ENCODE peak calls at places on chromosomes 6 and 20, in six cellular contexts. One of them, this sample, is unnamed.

GRCh38 chr6:28269492-28269891 is 2.5 kb downstream of the ZSCAN26 start:
- DNase-seq in HFF-Myc: no peak
- DNase-seq in PC-9: peak; percentile 60
- DNase-seq in mucosa of descending colon: no peak
- DNase-seq in GM20000: no peak
- DNase-seq in neural crest cell: no peak
- DNase-seq in this sample: no peak

GRCh38 chr6:33914519-33915120 is 110.8 kb upstream of the MLN start:
- DNase-seq in mucosa of descending colon: no peak
- DNase-seq in neural crest cell: no peak
- DNase-seq in PC-9: no peak
- DNase-seq in GM20000: peak; percentile 62
- DNase-seq in HFF-Myc: no peak
- DNase-seq in this sample: no peak

GRCh38 chr20:24633521-24633920 is 164.1 kb downstream of the SYNDIG1 start:
- DNase-seq in mucosa of descending colon: no peak
- DNase-seq in GM20000: no peak
- DNase-seq in PC-9: no peak
- DNase-seq in neural crest cell: no peak
- DNase-seq in HFF-Myc: no peak
- DNase-seq in this sample: no peak

GRCh38 chr20:1900321-1900791 is 5.1 kb downstream of the SIRPA start:
- DNase-seq in mucosa of descending colon: no peak
- DNase-seq in neural crest cell: peak; percentile 36
- DNase-seq in PC-9: peak; percentile 54
- DNase-seq in GM20000: peak; percentile 57
- DNase-seq in HFF-Myc: peak; percentile 65
- DNase-seq in this sample: peak; percentile 58

GRCh38 chr6:154705471-154706113 is 27.6 kb upstream of the SCAF8 start:
- DNase-seq in neural crest cell: no peak
- DNase-seq in mucosa of descending colon: no peak
- DNase-seq in GM20000: no peak
- DNase-seq in HFF-Myc: peak; percentile 3
- DNase-seq in PC-9: no peak
- DNase-seq in this sample: no peak

GRCh38 chr20:59682603-59683002 is 78.3 kb downstream of the PHACTR3 start:
- DNase-seq in PC-9: no peak
- DNase-seq in neural crest cell: no peak
- DNase-seq in mucosa of descending colon: no peak
- DNase-seq in HFF-Myc: no peak
- DNase-seq in GM20000: no peak
- DNase-seq in this sample: no peak

GRCh38 chr6:145898376-145898775 is 65.8 kb downstream of the SHPRH start:
- DNase-seq in neural crest cell: no peak
- DNase-seq in HFF-Myc: no peak
- DNase-seq in mucosa of descending colon: no peak
- DNase-seq in GM20000: no peak
- DNase-seq in PC-9: peak; percentile 64
- DNase-seq in this sample: no peak

GRCh38 chr20:13610205-13610604 is 28.5 kb downstream of the TASP1 start:
- DNase-seq in neural crest cell: no peak
- DNase-seq in mucosa of descending colon: no peak
- DNase-seq in HFF-Myc: no peak
- DNase-seq in GM20000: no peak
- DNase-seq in PC-9: no peak
- DNase-seq in this sample: no peak

GRCh38 chr6:133890941-133891813 is 2.3 kb downstream of the TCF21 start:
- DNase-seq in GM20000: peak; percentile 31
- DNase-seq in HFF-Myc: no peak
- DNase-seq in neural crest cell: peak; percentile 35
- DNase-seq in PC-9: no peak
- DNase-seq in mucosa of descending colon: peak; percentile 45
- DNase-seq in this sample: no peak

GRCh38 chr20:58892932-58893224 is 40.4 kb downstream of the GNAS start:
- DNase-seq in GM20000: no peak
- DNase-seq in neural crest cell: no peak
- DNase-seq in mucosa of descending colon: no peak
- DNase-seq in PC-9: no peak
- DNase-seq in HFF-Myc: no peak
- DNase-seq in this sample: no peak

GRCh38 chr6:167832497-167833395 is 6.0 kb downstream of the AFDN start:
- DNase-seq in HFF-Myc: no peak
- DNase-seq in PC-9: peak; percentile 47
- DNase-seq in mucosa of descending colon: no peak
- DNase-seq in GM20000: no peak
- DNase-seq in neural crest cell: no peak
- DNase-seq in this sample: no peak

GRCh38 chr6:46687619-46688097 is at the start of gene TDRD6:
- DNase-seq in neural crest cell: no peak
- DNase-seq in mucosa of descending colon: peak; percentile 42
- DNase-seq in PC-9: no peak
- DNase-seq in HFF-Myc: no peak
- DNase-seq in GM20000: no peak
- DNase-seq in this sample: no peak

GRCh38 chr20:38893056-38893455 is 33.2 kb upstream of the FAM83D start:
- DNase-seq in mucosa of descending colon: no peak
- DNase-seq in PC-9: no peak
- DNase-seq in GM20000: no peak
- DNase-seq in HFF-Myc: no peak
- DNase-seq in neural crest cell: no peak
- DNase-seq in this sample: no peak

GRCh38 chr6:74182992-74183391 is 487.0 kb downstream of the CD109 start:
- DNase-seq in mucosa of descending colon: no peak
- DNase-seq in neural crest cell: no peak
- DNase-seq in PC-9: no peak
- DNase-seq in HFF-Myc: no peak
- DNase-seq in GM20000: no peak
- DNase-seq in this sample: no peak

GRCh38 chr20:39090881-39091280 is 128.7 kb downstream of the DHX35 start:
- DNase-seq in neural crest cell: no peak
- DNase-seq in PC-9: no peak
- DNase-seq in mucosa of descending colon: no peak
- DNase-seq in GM20000: no peak
- DNase-seq in HFF-Myc: no peak
- DNase-seq in this sample: no peak

GRCh38 chr6:127117979-127118504 is 429 bp upstream of the RSPO3 start:
- DNase-seq in GM20000: peak; percentile 28
- DNase-seq in neural crest cell: peak; percentile 24
- DNase-seq in PC-9: peak; percentile 5
- DNase-seq in HFF-Myc: no peak
- DNase-seq in mucosa of descending colon: no peak
- DNase-seq in this sample: peak; percentile 49

GRCh38 chr20:58407966-58408557 is 19.0 kb downstream of the VAPB start:
- DNase-seq in neural crest cell: no peak
- DNase-seq in PC-9: no peak
- DNase-seq in HFF-Myc: no peak
- DNase-seq in GM20000: peak; percentile 52
- DNase-seq in mucosa of descending colon: no peak
- DNase-seq in this sample: no peak

GRCh38 chr6:54847799-54848597 is 1.4 kb downstream of the FAM83B start:
- DNase-seq in neural crest cell: no peak
- DNase-seq in HFF-Myc: no peak
- DNase-seq in PC-9: peak; percentile 84
- DNase-seq in mucosa of descending colon: no peak
- DNase-seq in GM20000: no peak
- DNase-seq in this sample: no peak

GRCh38 chr20:32522525-32522774 is 62.7 kb downstream of the NOL4L start:
- DNase-seq in neural crest cell: no peak
- DNase-seq in HFF-Myc: no peak
- DNase-seq in PC-9: no peak
- DNase-seq in GM20000: no peak
- DNase-seq in mucosa of descending colon: peak; percentile 41
- DNase-seq in this sample: no peak

GRCh38 chr6:141675957-141676356 is 456.8 kb upstream of the GJE1 start:
- DNase-seq in GM20000: no peak
- DNase-seq in HFF-Myc: no peak
- DNase-seq in PC-9: no peak
- DNase-seq in mucosa of descending colon: no peak
- DNase-seq in neural crest cell: no peak
- DNase-seq in this sample: no peak

GRCh38 chr6:105164418-105164817 is 15.4 kb downstream of the POPDC3 start:
- DNase-seq in HFF-Myc: no peak
- DNase-seq in GM20000: no peak
- DNase-seq in PC-9: peak; percentile 40
- DNase-seq in mucosa of descending colon: no peak
- DNase-seq in neural crest cell: no peak
- DNase-seq in this sample: no peak

GRCh38 chr6:79614326-79615285 is 16.5 kb upstream of the SH3BGRL2 start:
- DNase-seq in HFF-Myc: no peak
- DNase-seq in mucosa of descending colon: no peak
- DNase-seq in PC-9: no peak
- DNase-seq in neural crest cell: no peak
- DNase-seq in GM20000: no peak
- DNase-seq in this sample: no peak

GRCh38 chr6:143115698-143116097 is 55.0 kb downstream of the AIG1 start:
- DNase-seq in GM20000: no peak
- DNase-seq in PC-9: no peak
- DNase-seq in HFF-Myc: no peak
- DNase-seq in neural crest cell: no peak
- DNase-seq in mucosa of descending colon: no peak
- DNase-seq in this sample: no peak

GRCh38 chr6:90216081-90216977 is 80.3 kb downstream of the BACH2 start:
- DNase-seq in GM20000: peak; percentile 8
- DNase-seq in mucosa of descending colon: peak; percentile 50
- DNase-seq in neural crest cell: no peak
- DNase-seq in PC-9: no peak
- DNase-seq in HFF-Myc: no peak
- DNase-seq in this sample: peak; percentile 40

GRCh38 chr6:95109212-95109611 is 468.1 kb upstream of the MANEA start:
- DNase-seq in neural crest cell: no peak
- DNase-seq in HFF-Myc: no peak
- DNase-seq in GM20000: no peak
- DNase-seq in mucosa of descending colon: no peak
- DNase-seq in PC-9: no peak
- DNase-seq in this sample: no peak

GRCh38 chr6:130962951-130963350 is 100.1 kb downstream of the EPB41L2 start:
- DNase-seq in neural crest cell: no peak
- DNase-seq in HFF-Myc: no peak
- DNase-seq in GM20000: no peak
- DNase-seq in PC-9: no peak
- DNase-seq in mucosa of descending colon: no peak
- DNase-seq in this sample: no peak

GRCh38 chr20:2741463-2741862 is 48.9 kb downstream of the EBF4 start:
- DNase-seq in neural crest cell: no peak
- DNase-seq in mucosa of descending colon: no peak
- DNase-seq in HFF-Myc: no peak
- DNase-seq in PC-9: no peak
- DNase-seq in GM20000: no peak
- DNase-seq in this sample: no peak

GRCh38 chr20:32563311-32564272 is 21.5 kb downstream of the NOL4L start:
- DNase-seq in GM20000: no peak
- DNase-seq in neural crest cell: no peak
- DNase-seq in mucosa of descending colon: no peak
- DNase-seq in HFF-Myc: no peak
- DNase-seq in PC-9: no peak
- DNase-seq in this sample: no peak

GRCh38 chr20:46964299-46965123 is 69.9 kb downstream of the EYA2 start:
- DNase-seq in neural crest cell: no peak
- DNase-seq in GM20000: no peak
- DNase-seq in mucosa of descending colon: no peak
- DNase-seq in HFF-Myc: no peak
- DNase-seq in PC-9: no peak
- DNase-seq in this sample: no peak

GRCh38 chr6:83413068-83413467 is 17.8 kb downstream of the ME1 start:
- DNase-seq in HFF-Myc: no peak
- DNase-seq in mucosa of descending colon: no peak
- DNase-seq in neural crest cell: no peak
- DNase-seq in PC-9: no peak
- DNase-seq in GM20000: no peak
- DNase-seq in this sample: no peak

GRCh38 chr6:83417880-83418663 is 12.8 kb downstream of the ME1 start:
- DNase-seq in GM20000: peak; percentile 33
- DNase-seq in mucosa of descending colon: no peak
- DNase-seq in neural crest cell: no peak
- DNase-seq in HFF-Myc: peak; percentile 27
- DNase-seq in PC-9: no peak
- DNase-seq in this sample: no peak
- TF ChIP-seq CTCF in GM20000: no peak
- TF ChIP-seq CTCF in mucosa of descending colon: peak; percentile 54
- TF ChIP-seq CTCF in neural crest cell: peak; percentile 76
- TF ChIP-seq CTCF in HFF-Myc: peak; percentile 43
- TF ChIP-seq CTCF in PC-9: peak; percentile 66
- TF ChIP-seq CTCF in this sample: peak; percentile 50

DNA sequence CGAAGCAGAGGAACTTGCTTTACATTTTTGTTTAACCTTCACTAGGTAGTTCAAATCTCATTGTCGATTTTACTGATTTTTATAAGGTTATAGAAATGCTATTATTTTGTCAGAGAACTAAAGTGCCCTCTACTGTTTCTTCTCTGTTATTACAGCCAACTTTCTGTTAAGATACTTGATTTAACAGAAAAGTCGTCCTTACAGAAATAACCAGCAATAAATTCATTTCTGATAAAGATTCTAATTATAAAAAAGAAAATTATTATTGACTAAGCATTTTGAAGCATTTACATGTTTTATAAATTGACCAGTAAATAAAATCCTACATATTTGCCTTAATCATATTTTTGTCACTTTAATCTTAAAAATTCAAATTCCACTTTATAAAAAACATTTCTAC is 60.8 kb downstream of the OGFRL1 start:
- DNase-seq in neural crest cell: no peak
- DNase-seq in GM20000: peak; percentile 11
- DNase-seq in HFF-Myc: no peak
- DNase-seq in PC-9: peak; percentile 45
- DNase-seq in mucosa of descending colon: no peak
- DNase-seq in this sample: no peak
- TF ChIP-seq CTCF in neural crest cell: peak; percentile 86
- TF ChIP-seq CTCF in GM20000: peak; percentile 48
- TF ChIP-seq CTCF in HFF-Myc: peak; percentile 26
- TF ChIP-seq CTCF in PC-9: peak; percentile 86
- TF ChIP-seq CTCF in mucosa of descending colon: peak; percentile 39
- TF ChIP-seq CTCF in this sample: peak; percentile 84

GRCh38 chr20:45487231-45487635 is 17.7 kb downstream of the WFDC2 start:
- DNase-seq in HFF-Myc: no peak
- DNase-seq in neural crest cell: no peak
- DNase-seq in mucosa of descending colon: no peak
- DNase-seq in PC-9: no peak
- DNase-seq in GM20000: no peak
- DNase-seq in this sample: no peak
- TF ChIP-seq CTCF in HFF-Myc: peak; percentile 12
- TF ChIP-seq CTCF in neural crest cell: peak; percentile 61
- TF ChIP-seq CTCF in mucosa of descending colon: no peak
- TF ChIP-seq CTCF in PC-9: peak; percentile 21
- TF ChIP-seq CTCF in GM20000: no peak
- TF ChIP-seq CTCF in this sample: peak; percentile 33

GRCh38 chr20:219290-220115 is 7.6 kb upstream of the DEFB129 start:
- DNase-seq in PC-9: no peak
- DNase-seq in mucosa of descending colon: no peak
- DNase-seq in neural crest cell: no peak
- DNase-seq in HFF-Myc: no peak
- DNase-seq in GM20000: peak; percentile 8
- DNase-seq in this sample: no peak
- TF ChIP-seq CTCF in PC-9: peak; percentile 54
- TF ChIP-seq CTCF in mucosa of descending colon: no peak
- TF ChIP-seq CTCF in neural crest cell: peak; percentile 67
- TF ChIP-seq CTCF in HFF-Myc: peak; percentile 24
- TF ChIP-seq CTCF in GM20000: peak; percentile 4
- TF ChIP-seq CTCF in this sample: no peak

This sample was measured in mesothelial cell of epicardium.